ENCODE peak calls at places on chromosomes 1 and 21, in eight cellular contexts. V is heart left ventricle; A is CD8-positive, alpha-beta T cell; B is ovary; O is A549; G is left lung; N is uterus; Q is fibroblast of pulmonary artery. Z is an unnamed sample.

GRCh38 chr1:10374442-10374860 is 24.4 kb upstream of the PGD start:
- DNase-seq in Q (peak), V (no peak), O (no peak), N (no peak), B (no peak), G (no peak), A (no peak), Z (no peak)

GRCh38 chr1:70945266-70945665 is 102.3 kb downstream of the PTGER3 start:
- DNase-seq in A (no peak), B (no peak), V (no peak), Q (no peak), N (no peak), O (no peak), G (no peak), Z (no peak)

GRCh38 chr21:44730951-44731579 is 19.7 kb upstream of the TSPEAR start:
- DNase-seq in B (no peak), G (no peak), O (no peak), A (no peak), N (no peak), V (no peak), Q (no peak), Z (peak)

GRCh38 chr1:91712981-91713841 is 172.7 kb downstream of the TGFBR3 start:
- DNase-seq in B (peak), G (peak), A (peak), O (no peak), Q (peak), V (peak), N (peak), Z (peak)

GRCh38 chr1:116763787-116764465 is 9.7 kb downstream of the CD2 start:
- DNase-seq in G (no peak), A (peak), B (no peak), O (peak), N (no peak), Q (peak), V (no peak), Z (no peak)

GRCh38 chr1:108595510-108595909 is 35.6 kb downstream of the EEIG2 start:
- DNase-seq in A (no peak), Q (peak), O (no peak), N (no peak), B (no peak), G (no peak), V (no peak), Z (no peak)

GRCh38 chr1:116667577-116668105 is at the start of gene IGSF3:
- DNase-seq in B (peak), O (peak), V (peak), G (peak), A (no peak), Q (peak), N (peak), Z (peak)

GRCh38 chr1:32773018-32773763 is 44.0 kb downstream of the YARS1 start:
- DNase-seq in B (peak), G (peak), Q (peak), O (peak), A (peak), V (peak), N (peak), Z (peak)

GRCh38 chr21:38349111-38349746 is 92.4 kb downstream of the KCNJ15 start:
- DNase-seq in O (no peak), V (no peak), G (no peak), N (no peak), A (no peak), B (no peak), Q (peak), Z (no peak)

GRCh38 chr1:155062702-155063411 is 683 bp upstream of the EFNA4 start:
- DNase-seq in A (peak), V (peak), B (peak), N (peak), O (peak), G (peak), Q (peak), Z (peak)

GRCh38 chr1:67468066-67468718 is 38.0 kb upstream of the SERBP1 start:
- DNase-seq in V (no peak), N (no peak), A (no peak), B (no peak), O (no peak), Q (peak), G (no peak), Z (no peak)

GRCh38 chr1:211488641-211489040 is 3.3 kb downstream of the RD3 start:
- DNase-seq in G (no peak), V (no peak), A (no peak), B (no peak), N (no peak), Q (no peak), O (no peak), Z (no peak)

GRCh38 chr1:940121-941026 is 16.7 kb downstream of the SAMD11 start:
- DNase-seq in G (peak), N (peak), A (no peak), O (no peak), V (peak), Q (peak), B (peak), Z (peak)

DNA sequence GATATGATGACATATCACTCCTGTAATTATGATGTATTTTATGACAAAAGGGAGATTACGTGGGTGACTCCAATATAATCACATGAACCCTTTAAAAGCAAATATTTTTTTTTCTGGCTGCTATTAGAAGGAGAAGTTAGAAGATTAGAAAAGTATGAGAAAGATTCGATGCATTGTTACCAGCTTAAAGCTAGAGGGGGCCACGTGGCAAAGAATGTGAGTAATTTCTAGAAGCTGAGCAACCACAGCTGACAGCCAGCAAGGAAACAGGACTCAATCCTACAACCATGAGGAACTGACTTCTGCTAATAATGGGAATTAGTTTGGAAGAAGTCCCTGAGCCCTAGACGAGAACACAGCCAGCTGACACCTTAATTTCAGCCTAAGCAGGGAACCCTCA is 56.3 kb upstream of the C1orf87 start:
- DNase-seq in O (no peak), Q (peak), A (no peak), N (no peak), B (no peak), G (no peak), V (no peak), Z (no peak)
- TF ChIP-seq CTCF in O (no peak), Q (no peak), A (no peak), N (no peak), B (no peak), G (no peak), V (no peak), Z (no peak)

GRCh38 chr1:226050133-226050532 is 12.4 kb upstream of the H3-3A start:
- DNase-seq in O (no peak), A (no peak), V (no peak), N (no peak), Q (no peak), B (no peak), G (no peak), Z (no peak)
- TF ChIP-seq CTCF in O (no peak), A (no peak), V (no peak), N (no peak), Q (no peak), B (no peak), G (no peak), Z (no peak)

GRCh38 chr1:190124068-190124467 is 353.6 kb downstream of the BRINP3 start:
- DNase-seq in V (no peak), B (no peak), Q (no peak), O (no peak), G (no peak), N (no peak), A (no peak), Z (no peak)
- TF ChIP-seq CTCF in V (no peak), B (no peak), Q (no peak), O (no peak), G (no peak), N (no peak), A (no peak), Z (no peak)

GRCh38 chr1:43285269-43285986 is at the start of gene C1orf210:
- DNase-seq in N (no peak), B (no peak), V (no peak), O (no peak), A (peak), G (peak), Q (no peak), Z (no peak)
- TF ChIP-seq CTCF in N (no peak), B (no peak), V (no peak), O (no peak), A (no peak), G (no peak), Q (no peak), Z (no peak)

DNA sequence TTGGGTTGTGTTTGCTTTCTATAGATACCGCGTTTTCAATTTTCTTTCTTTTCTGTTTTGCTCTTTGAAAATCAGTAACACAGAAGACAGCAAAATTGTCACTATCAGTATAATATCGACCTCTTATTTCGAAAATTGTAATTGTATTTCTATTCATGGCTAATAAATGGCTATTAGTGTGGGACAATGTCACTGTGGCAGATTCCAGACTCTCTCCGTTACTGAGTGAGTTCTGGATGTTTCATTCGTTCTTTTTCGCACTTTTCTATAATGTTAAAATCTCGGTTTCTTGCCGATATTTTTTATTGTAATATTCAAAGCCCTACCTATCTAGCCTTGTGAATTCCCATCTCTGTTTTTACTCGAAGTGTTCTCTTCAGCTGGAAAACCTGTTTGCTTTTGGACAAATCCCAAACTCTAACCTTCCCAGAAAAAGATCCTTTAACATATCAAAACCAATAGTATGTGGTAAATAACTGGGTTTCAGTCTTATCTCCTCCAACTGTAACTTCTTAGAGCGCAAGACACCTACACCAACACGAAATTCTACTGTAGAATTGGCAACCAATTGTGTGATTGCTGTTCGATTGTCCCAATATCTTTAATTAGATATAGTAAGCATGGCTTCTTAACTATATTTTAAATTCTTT is 6.0 kb upstream of the MPZL1 start:
- DNase-seq in O (no peak), N (no peak), B (no peak), G (no peak), V (no peak), Q (no peak), A (no peak), Z (no peak)
- TF ChIP-seq CTCF in O (no peak), N (no peak), B (no peak), G (no peak), V (no peak), Q (no peak), A (peak), Z (no peak)

GRCh38 chr1:29341936-29342335 is 105.6 kb downstream of the PTPRU start:
- DNase-seq in A (no peak), B (no peak), Q (peak), V (no peak), G (no peak), N (no peak), O (no peak), Z (no peak)
- TF ChIP-seq CTCF in A (no peak), B (no peak), Q (peak), V (no peak), G (no peak), N (no peak), O (peak), Z (no peak)

GRCh38 chr1:21657456-21658190 is 11.5 kb downstream of the RAP1GAP start:
- DNase-seq in B (no peak), N (no peak), V (no peak), O (no peak), A (no peak), G (no peak), Q (no peak), Z (no peak)
- TF ChIP-seq CTCF in B (no peak), N (no peak), V (no peak), O (no peak), A (no peak), G (no peak), Q (no peak), Z (no peak)

GRCh38 chr1:232507571-232507970 is 122.4 kb downstream of the SIPA1L2 start:
- DNase-seq in O (no peak), B (no peak), V (no peak), A (no peak), N (no peak), G (no peak), Q (no peak), Z (no peak)

GRCh38 chr1:232510367-232511110 is 119.4 kb downstream of the SIPA1L2 start:
- DNase-seq in Q (no peak), N (no peak), B (no peak), O (no peak), G (no peak), V (no peak), A (no peak), Z (no peak)

GRCh38 chr1:232511172-232511571 is 118.8 kb downstream of the SIPA1L2 start:
- DNase-seq in B (no peak), A (no peak), Q (peak), O (no peak), N (no peak), V (no peak), G (no peak), Z (no peak)

GRCh38 chr1:232509570-232509969 is 120.4 kb downstream of the SIPA1L2 start:
- DNase-seq in O (no peak), N (no peak), V (no peak), Q (peak), G (no peak), A (no peak), B (no peak), Z (no peak)

GRCh38 chr1:232508161-232508661 is 121.7 kb downstream of the SIPA1L2 start:
- DNase-seq in Q (no peak), G (no peak), O (no peak), V (no peak), B (no peak), N (no peak), A (no peak), Z (no peak)
- TF ChIP-seq CTCF in Q (no peak), G (no peak), O (no peak), V (peak), B (no peak), N (no peak), A (no peak), Z (no peak)